ENCODE peak calls at places on chromosomes 4 and X, in eight cellular contexts. W, T, G, I, V, U, E and O are unnamed samples.

GRCh38 chrX:69137371-69137881 is 27.8 kb downstream of the PJA1 start:
- DNase-seq in W (peak), T (peak), G (peak), I (peak), V (no peak), U (no peak), E (peak), O (peak)

GRCh38 chr4:64095398-64095797 is 313.9 kb downstream of the TECRL start:
- DNase-seq in W (no peak), T (no peak), G (no peak), I (no peak), V (no peak), U (no peak), E (no peak), O (no peak)

GRCh38 chr4:7710576-7711329 is 228.9 kb downstream of the AFAP1 start:
- DNase-seq in W (no peak), T (no peak), G (no peak), I (no peak), V (no peak), U (no peak), E (no peak), O (no peak)

GRCh38 chr4:73597594-73597993 is 22.6 kb downstream of the RASSF6 start:
- DNase-seq in W (no peak), T (no peak), G (no peak), I (no peak), V (no peak), U (no peak), E (no peak), O (no peak)

GRCh38 chr4:136917312-136918110 is 614.8 kb downstream of the PCDH18 start:
- DNase-seq in W (no peak), T (no peak), G (no peak), I (no peak), V (no peak), U (no peak), E (no peak), O (no peak)

GRCh38 chr4:84870398-84871163 is 95.9 kb downstream of the WDFY3 start:
- DNase-seq in W (peak), T (peak), G (no peak), I (peak), V (no peak), U (peak), E (no peak), O (no peak)

GRCh38 chr4:155526452-155527169 is 140.0 kb upstream of the GUCY1A1 start:
- DNase-seq in W (no peak), T (peak), G (no peak), I (peak), V (no peak), U (no peak), E (no peak), O (peak)

GRCh38 chr4:145736241-145736831 is 56.4 kb downstream of the C4orf51 start:
- DNase-seq in W (no peak), T (peak), G (no peak), I (peak), V (no peak), U (no peak), E (no peak), O (no peak)

GRCh38 chrX:40303256-40304077 is 205.7 kb upstream of the BCOR start:
- DNase-seq in W (no peak), T (no peak), G (no peak), I (no peak), V (no peak), U (no peak), E (no peak), O (no peak)

GRCh38 chrX:101287402-101287801 is 3.7 kb downstream of the TAF7L start:
- DNase-seq in W (no peak), T (peak), G (no peak), I (peak), V (no peak), U (peak), E (peak), O (no peak)

GRCh38 chrX:30659421-30659820 is 6.2 kb downstream of the GK start:
- DNase-seq in W (no peak), T (peak), G (no peak), I (peak), V (peak), U (peak), E (no peak), O (no peak)

GRCh38 chr4:153227501-153227900 is 23.3 kb downstream of the TRIM2 start:
- DNase-seq in W (no peak), T (no peak), G (no peak), I (no peak), V (no peak), U (no peak), E (no peak), O (no peak)

GRCh38 chr4:11904991-11905760 is 476.5 kb upstream of the HS3ST1 start:
- DNase-seq in W (no peak), T (no peak), G (no peak), I (peak), V (no peak), U (no peak), E (no peak), O (no peak)

GRCh38 chrX:44261286-44261685 is 82.2 kb downstream of the EFHC2 start:
- DNase-seq in W (no peak), T (no peak), G (no peak), I (no peak), V (no peak), U (no peak), E (no peak), O (no peak)

GRCh38 chrX:102339312-102340298 is 92.6 kb downstream of the NXF2 start:
- DNase-seq in W (peak), T (no peak), G (no peak), I (no peak), V (no peak), U (no peak), E (peak), O (no peak)

GRCh38 chrX:67692246-67692645 is 148.4 kb downstream of the AR start:
- DNase-seq in W (no peak), T (peak), G (no peak), I (peak), V (no peak), U (peak), E (no peak), O (peak)

GRCh38 chrX:154486396-154487207 is at the start of gene UBL4A:
- DNase-seq in W (peak), T (peak), G (peak), I (peak), V (peak), U (peak), E (peak), O (no peak)

GRCh38 chrX:100673397-100673953 is 29.5 kb downstream of the SRPX2 start:
- DNase-seq in W (no peak), T (peak), G (no peak), I (peak), V (no peak), U (peak), E (no peak), O (no peak)

GRCh38 chr4:15754323-15754722 is 23.8 kb upstream of the CD38 start:
- DNase-seq in W (no peak), T (no peak), G (no peak), I (peak), V (no peak), U (peak), E (no peak), O (no peak)

GRCh38 chr4:48836658-48837057 is 5.8 kb downstream of the OCIAD1 start:
- DNase-seq in W (no peak), T (no peak), G (no peak), I (no peak), V (no peak), U (no peak), E (no peak), O (no peak)

GRCh38 chr4:48827622-48828021 is 3.3 kb upstream of the OCIAD1 start:
- DNase-seq in W (no peak), T (no peak), G (no peak), I (no peak), V (no peak), U (no peak), E (no peak), O (no peak)

GRCh38 chr4:48832571-48832970 is 1.7 kb downstream of the OCIAD1 start:
- DNase-seq in W (no peak), T (no peak), G (no peak), I (no peak), V (no peak), U (peak), E (no peak), O (no peak)

GRCh38 chr4:48830706-48831531 is at the start of gene OCIAD1:
- DNase-seq in W (peak), T (peak), G (peak), I (peak), V (peak), U (peak), E (peak), O (peak)

GRCh38 chr4:48831532-48832015 is 686 bp downstream of the OCIAD1 start:
- DNase-seq in W (no peak), T (peak), G (no peak), I (peak), V (no peak), U (peak), E (no peak), O (no peak)
- TF ChIP-seq CTCF in W (no peak), T (no peak), G (no peak), I (no peak), V (no peak), U (no peak), E (no peak), O (no peak)

GRCh38 chr4:101956068-101956805 is 165.7 kb downstream of the BANK1 start:
- DNase-seq in W (no peak), T (no peak), G (no peak), I (no peak), V (no peak), U (no peak), E (no peak), O (no peak)
- TF ChIP-seq CTCF in W (no peak), T (no peak), G (no peak), I (no peak), V (no peak), U (no peak), E (no peak), O (no peak)

GRCh38 chr4:139603576-139604387 is 47.8 kb upstream of the SETD7 start:
- DNase-seq in W (no peak), T (peak), G (peak), I (peak), V (peak), U (peak), E (peak), O (no peak)

GRCh38 chr4:139607302-139608060 is 51.5 kb upstream of the SETD7 start:
- DNase-seq in W (no peak), T (peak), G (no peak), I (no peak), V (no peak), U (no peak), E (no peak), O (no peak)

GRCh38 chr4:139609647-139610046 is 53.6 kb upstream of the SETD7 start:
- DNase-seq in W (no peak), T (peak), G (no peak), I (peak), V (no peak), U (peak), E (no peak), O (no peak)

GRCh38 chr4:139605516-139605915 is 49.5 kb upstream of the SETD7 start:
- DNase-seq in W (no peak), T (no peak), G (no peak), I (no peak), V (no peak), U (no peak), E (no peak), O (no peak)

DNA sequence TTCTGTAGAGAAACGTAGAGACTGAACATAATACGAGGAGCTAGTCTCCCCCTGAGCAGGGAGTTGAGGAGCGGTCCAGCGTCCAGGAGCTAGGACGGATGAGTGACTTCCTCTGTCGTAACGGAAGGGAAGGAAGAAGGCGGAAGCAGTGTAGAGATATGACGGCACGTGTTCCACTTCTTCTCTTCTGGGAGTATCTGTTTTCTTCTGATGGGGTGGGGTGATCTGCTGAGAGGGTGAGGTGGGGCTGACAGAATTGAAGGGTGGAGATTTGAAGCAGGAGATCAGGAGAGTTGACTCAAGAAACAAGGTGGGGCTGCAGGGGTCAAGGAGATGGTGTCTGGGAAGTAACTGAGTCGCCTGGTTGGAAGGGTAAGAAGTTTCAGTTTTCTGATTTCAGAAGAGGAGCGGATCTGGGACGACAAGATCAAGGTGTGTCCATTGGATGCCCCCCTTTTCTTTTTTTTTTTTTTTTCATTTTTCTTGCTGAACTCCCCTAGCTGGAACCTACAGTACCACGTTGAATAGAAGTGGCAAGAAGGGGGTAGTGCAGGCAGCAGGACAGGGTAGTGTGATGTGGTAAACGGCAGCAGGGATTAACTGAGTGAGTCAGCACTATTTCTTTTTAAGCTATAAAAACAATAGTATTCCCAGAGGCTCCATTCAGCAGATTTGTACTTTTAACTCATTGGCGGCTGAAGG is 50.7 kb upstream of the SETD7 start:
- DNase-seq in W (no peak), T (peak), G (no peak), I (peak), V (no peak), U (peak), E (no peak), O (no peak)
- TF ChIP-seq CTCF in W (peak), T (peak), G (no peak), I (peak), V (peak), U (peak), E (no peak), O (no peak)

GRCh38 chrX:3811331-3812311 is 98.2 kb upstream of the PRKX start:
- DNase-seq in W (no peak), T (peak), G (no peak), I (peak), V (no peak), U (peak), E (peak), O (no peak)
- TF ChIP-seq CTCF in W (peak), T (peak), G (peak), I (peak), V (peak), U (peak), E (peak), O (peak)

GRCh38 chrX:118495061-118495921 is at the start of gene DOCK11:
- DNase-seq in W (peak), T (peak), G (peak), I (peak), V (no peak), U (no peak), E (peak), O (peak)

GRCh38 chrX:118497180-118497814 is 1.7 kb downstream of the DOCK11 start:
- DNase-seq in W (no peak), T (no peak), G (no peak), I (no peak), V (no peak), U (no peak), E (no peak), O (no peak)

GRCh38 chrX:118498351-118498750 is 2.7 kb downstream of the DOCK11 start:
- DNase-seq in W (no peak), T (no peak), G (no peak), I (no peak), V (no peak), U (no peak), E (no peak), O (no peak)

GRCh38 chrX:118495958-118496762 is 545 bp downstream of the DOCK11 start:
- DNase-seq in W (peak), T (peak), G (no peak), I (no peak), V (no peak), U (no peak), E (peak), O (no peak)

GRCh38 chrX:118496763-118497079 is 1.1 kb downstream of the DOCK11 start:
- DNase-seq in W (no peak), T (no peak), G (peak), I (no peak), V (no peak), U (no peak), E (no peak), O (no peak)
- TF ChIP-seq CTCF in W (no peak), T (no peak), G (no peak), I (no peak), V (no peak), U (no peak), E (no peak), O (no peak)

GRCh38 chr4:1015179-1015578 is 3.8 kb downstream of the FGFRL1 start:
- DNase-seq in W (no peak), T (no peak), G (peak), I (no peak), V (no peak), U (no peak), E (no peak), O (no peak)
- TF ChIP-seq CTCF in W (peak), T (no peak), G (peak), I (no peak), V (no peak), U (no peak), E (no peak), O (no peak)

DNA sequence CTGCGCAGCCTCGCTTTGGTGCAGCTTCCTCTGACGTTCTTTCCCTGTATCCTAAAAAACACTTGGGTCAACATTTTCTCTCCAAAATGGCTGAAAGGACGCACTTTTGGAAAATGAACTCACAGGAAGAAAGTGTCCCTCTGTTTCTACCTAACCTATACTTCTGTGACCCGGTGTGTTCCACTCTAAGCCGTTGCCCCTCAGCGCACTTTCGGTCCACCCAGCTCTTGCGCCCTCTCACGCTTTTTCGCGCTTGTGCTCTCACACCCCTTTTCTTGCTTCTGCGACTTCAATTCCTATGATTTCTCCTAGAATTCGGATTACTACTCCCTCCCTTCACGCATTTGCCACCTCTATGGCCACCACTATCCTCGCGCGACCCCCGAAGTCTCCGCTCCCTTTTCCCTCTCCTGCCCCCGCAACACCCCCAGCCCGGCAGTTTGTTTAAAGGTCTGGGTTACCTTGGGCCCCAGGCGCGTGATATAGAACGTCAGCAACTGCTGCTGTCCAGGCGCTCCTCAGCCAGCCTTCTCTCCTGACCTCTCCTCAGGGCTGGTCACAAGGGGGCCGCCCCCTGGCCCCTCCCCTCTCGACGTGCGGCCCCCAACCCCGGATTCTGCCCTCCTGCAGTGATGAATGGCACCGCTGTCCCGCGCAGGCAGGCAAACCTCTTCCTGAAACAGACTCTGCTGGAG is at the start of gene USP51:
- DNase-seq in W (peak), T (peak), G (peak), I (peak), V (no peak), U (peak), E (peak), O (peak)
- TF ChIP-seq CTCF in W (no peak), T (peak), G (no peak), I (no peak), V (no peak), U (no peak), E (peak), O (no peak)

GRCh38 chrX:78592030-78592429 is 67.1 kb downstream of the RTL3 start:
- DNase-seq in W (no peak), T (no peak), G (no peak), I (no peak), V (no peak), U (no peak), E (no peak), O (no peak)

GRCh38 chrX:78593701-78594100 is 65.4 kb downstream of the RTL3 start:
- DNase-seq in W (no peak), T (no peak), G (no peak), I (no peak), V (no peak), U (no peak), E (no peak), O (no peak)

DNA sequence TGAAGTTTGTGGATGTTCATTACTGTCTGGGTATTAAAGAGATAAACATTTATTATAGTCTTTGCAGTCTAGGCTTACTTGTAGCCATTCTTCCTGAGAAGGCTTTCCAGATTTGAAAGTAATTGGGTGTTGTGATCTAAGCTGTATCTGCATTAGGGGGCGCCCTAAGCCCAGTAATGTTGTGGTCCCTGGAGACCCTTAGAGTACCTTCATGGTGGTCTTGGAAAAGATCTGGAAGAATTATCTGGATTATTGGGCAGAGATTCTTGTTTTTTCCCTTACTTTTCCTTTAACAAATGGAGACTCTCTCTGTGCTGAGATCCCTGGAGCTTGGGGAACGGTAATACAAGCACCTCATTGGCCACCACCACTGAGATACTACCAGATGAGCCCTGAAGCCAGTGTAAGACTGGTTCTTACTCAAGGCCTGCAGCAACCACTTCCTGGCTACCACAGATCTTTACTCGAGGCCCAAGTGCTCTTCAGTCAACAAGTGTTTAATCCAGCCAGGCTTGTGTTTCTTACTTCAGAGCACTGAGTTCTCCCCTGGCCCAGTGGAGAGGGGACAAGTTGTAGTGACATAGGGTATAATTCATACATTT is 63.1 kb downstream of the RTL3 start:
- DNase-seq in W (no peak), T (peak), G (peak), I (peak), V (no peak), U (no peak), E (no peak), O (no peak)
- TF ChIP-seq CTCF in W (peak), T (peak), G (peak), I (peak), V (no peak), U (no peak), E (no peak), O (peak)

DNA sequence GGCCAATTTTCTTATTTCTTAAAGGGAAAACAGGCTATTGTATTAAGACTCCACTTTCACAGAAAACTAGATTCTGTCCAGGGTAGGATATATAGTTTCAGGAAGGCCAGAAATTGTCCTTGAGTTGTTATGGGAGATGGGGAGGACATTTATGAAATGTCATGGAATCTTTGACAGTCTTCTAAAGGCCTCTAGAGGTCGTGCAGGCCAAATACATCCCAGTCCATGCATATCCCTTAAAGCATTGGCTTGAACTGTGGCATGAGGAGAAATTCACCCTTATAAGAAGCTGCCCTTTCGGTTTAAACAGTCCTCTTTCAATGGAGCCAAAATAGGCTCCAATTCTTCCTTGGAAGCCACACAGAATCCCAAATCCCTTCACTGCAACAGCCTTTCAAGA is 183.6 kb upstream of the NOCT start:
- DNase-seq in W (no peak), T (no peak), G (no peak), I (no peak), V (no peak), U (no peak), E (no peak), O (no peak)
- TF ChIP-seq CTCF in W (peak), T (no peak), G (no peak), I (no peak), V (no peak), U (no peak), E (peak), O (no peak)

DNA sequence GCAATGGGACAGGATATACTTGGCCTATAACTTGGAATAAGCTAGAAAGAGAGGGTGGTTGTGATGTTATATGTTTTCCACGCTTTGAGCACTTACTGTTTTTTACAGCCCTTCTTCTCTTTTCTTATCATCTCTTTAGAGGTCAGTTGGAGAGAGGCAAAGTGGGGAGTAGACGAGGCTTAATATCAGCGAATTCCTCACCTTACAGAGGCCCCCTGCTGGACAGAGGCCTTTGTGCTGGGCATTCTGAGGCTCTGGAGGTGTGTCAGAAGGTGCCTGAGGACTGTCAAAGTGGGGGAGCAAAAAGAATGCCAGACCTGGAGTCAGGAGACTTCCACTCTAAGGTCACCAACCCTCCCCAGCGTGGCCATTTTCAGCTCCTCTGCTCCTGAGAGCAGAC is 42.5 kb downstream of the MAMLD1 start:
- DNase-seq in W (no peak), T (no peak), G (no peak), I (no peak), V (no peak), U (no peak), E (no peak), O (no peak)
- TF ChIP-seq CTCF in W (peak), T (no peak), G (peak), I (peak), V (no peak), U (peak), E (no peak), O (peak)